ENCODE peak calls at places on chromosomes 3 and 15, in eight cellular contexts. X, W, T, U, P, R, G and Q are unnamed samples. For H3K27me3, the result is how much of the 10 kb centered on the place peaks cover.

GRCh38 chr15:62142736-62143135 is 22.3 kb downstream of the C2CD4B start:
- DNase-seq in R (no peak), X (no peak), W (no peak), P (no peak), U (no peak), T (no peak), G (no peak), Q (no peak)

GRCh38 chr3:120497318-120497717 is 46.5 kb upstream of the FSTL1 start:
- DNase-seq in W (no peak), T (no peak), U (no peak), X (no peak), P (no peak), R (peak), G (no peak), Q (peak)

GRCh38 chr3:4588410-4588809 is 95.3 kb downstream of the ITPR1 start:
- DNase-seq in G (no peak), X (no peak), R (peak), U (no peak), P (no peak), T (no peak), W (no peak), Q (no peak)

GRCh38 chr3:172244011-172244410 is 204.2 kb downstream of the GHSR start:
- DNase-seq in T (no peak), P (no peak), G (no peak), U (no peak), R (no peak), W (no peak), X (no peak), Q (no peak)

GRCh38 chr3:73680696-73681095 is 56.0 kb upstream of the PDZRN3 start:
- DNase-seq in T (no peak), X (no peak), P (no peak), W (no peak), U (no peak), R (no peak), G (no peak), Q (no peak)

GRCh38 chr3:54663558-54664114 is 264.2 kb downstream of the LRTM1 start:
- DNase-seq in U (no peak), P (no peak), G (no peak), W (no peak), X (no peak), R (no peak), T (no peak), Q (no peak)

GRCh38 chr3:11530153-11530721 is 113.5 kb downstream of the VGLL4 start:
- DNase-seq in X (peak), P (no peak), U (no peak), G (peak), R (peak), T (no peak), W (no peak), Q (peak)

GRCh38 chr3:67083277-67083676 is 85.2 kb downstream of the KBTBD8 start:
- DNase-seq in G (no peak), P (no peak), R (peak), U (no peak), X (no peak), T (no peak), W (no peak), Q (no peak)

GRCh38 chr15:66497502-66498455 is at the start of gene SNAPC5:
- DNase-seq in T (peak), W (peak), X (peak), P (peak), G (peak), U (peak), R (peak), Q (peak)

GRCh38 chr3:195900426-195901355 is 7.7 kb downstream of the TNK2 start:
- DNase-seq in X (no peak), U (no peak), R (peak), W (no peak), T (no peak), G (peak), P (no peak), Q (no peak)

GRCh38 chr15:29925227-29926082 is 103.2 kb upstream of the TJP1 start:
- DNase-seq in T (no peak), G (peak), U (peak), R (peak), W (no peak), P (peak), X (peak), Q (no peak)

GRCh38 chr15:78162038-78162437 is 12.9 kb downstream of the IDH3A start:
- DNase-seq in P (no peak), W (no peak), R (no peak), G (no peak), X (no peak), T (no peak), U (no peak), Q (no peak)

GRCh38 chr3:140552898-140553297 is 125.0 kb upstream of the TRIM42 start:
- DNase-seq in P (no peak), U (no peak), X (no peak), T (no peak), W (no peak), R (no peak), G (peak), Q (no peak)

GRCh38 chr3:52352566-52352965 is 36.4 kb downstream of the DNAH1 start:
- DNase-seq in X (no peak), W (no peak), P (no peak), R (no peak), U (no peak), T (no peak), G (peak), Q (no peak)

GRCh38 chr3:182392182-182392917 is 401.0 kb upstream of the ATP11B start:
- DNase-seq in P (no peak), R (no peak), W (no peak), X (no peak), U (no peak), T (no peak), G (no peak), Q (no peak)

GRCh38 chr3:56725175-56725574 is 42.1 kb upstream of the TASOR start:
- DNase-seq in R (no peak), G (no peak), W (no peak), T (no peak), U (no peak), X (no peak), P (no peak), Q (no peak)

GRCh38 chr3:145490088-145491055 is 670.6 kb downstream of the PLOD2 start:
- DNase-seq in T (no peak), X (no peak), R (no peak), P (no peak), W (no peak), G (peak), U (no peak), Q (no peak)

GRCh38 chr15:67096536-67097294 is 31.3 kb downstream of the SMAD3 start:
- DNase-seq in P (no peak), W (no peak), R (no peak), T (no peak), U (no peak), X (no peak), G (no peak), Q (no peak)

GRCh38 chr3:40741729-40742128 is 217.0 kb downstream of the ZNF621 start:
- DNase-seq in P (no peak), U (no peak), R (no peak), W (no peak), G (peak), X (no peak), T (no peak), Q (no peak)

GRCh38 chr15:52799145-52799811 is 9.1 kb upstream of the ONECUT1 start:
- DNase-seq in U (no peak), W (no peak), G (no peak), X (no peak), R (no peak), T (no peak), P (no peak), Q (no peak)

GRCh38 chr15:52802110-52802509 is 12.0 kb upstream of the ONECUT1 start:
- DNase-seq in G (no peak), W (no peak), R (no peak), U (no peak), X (no peak), T (no peak), P (no peak), Q (no peak)

GRCh38 chr15:52801748-52802085 is 11.6 kb upstream of the ONECUT1 start:
- DNase-seq in U (no peak), R (no peak), X (no peak), G (no peak), T (no peak), P (no peak), W (no peak), Q (no peak)

GRCh38 chr15:52798529-52799101 is 8.5 kb upstream of the ONECUT1 start:
- DNase-seq in U (no peak), T (no peak), G (no peak), W (no peak), P (no peak), R (no peak), X (no peak), Q (no peak)

DNA sequence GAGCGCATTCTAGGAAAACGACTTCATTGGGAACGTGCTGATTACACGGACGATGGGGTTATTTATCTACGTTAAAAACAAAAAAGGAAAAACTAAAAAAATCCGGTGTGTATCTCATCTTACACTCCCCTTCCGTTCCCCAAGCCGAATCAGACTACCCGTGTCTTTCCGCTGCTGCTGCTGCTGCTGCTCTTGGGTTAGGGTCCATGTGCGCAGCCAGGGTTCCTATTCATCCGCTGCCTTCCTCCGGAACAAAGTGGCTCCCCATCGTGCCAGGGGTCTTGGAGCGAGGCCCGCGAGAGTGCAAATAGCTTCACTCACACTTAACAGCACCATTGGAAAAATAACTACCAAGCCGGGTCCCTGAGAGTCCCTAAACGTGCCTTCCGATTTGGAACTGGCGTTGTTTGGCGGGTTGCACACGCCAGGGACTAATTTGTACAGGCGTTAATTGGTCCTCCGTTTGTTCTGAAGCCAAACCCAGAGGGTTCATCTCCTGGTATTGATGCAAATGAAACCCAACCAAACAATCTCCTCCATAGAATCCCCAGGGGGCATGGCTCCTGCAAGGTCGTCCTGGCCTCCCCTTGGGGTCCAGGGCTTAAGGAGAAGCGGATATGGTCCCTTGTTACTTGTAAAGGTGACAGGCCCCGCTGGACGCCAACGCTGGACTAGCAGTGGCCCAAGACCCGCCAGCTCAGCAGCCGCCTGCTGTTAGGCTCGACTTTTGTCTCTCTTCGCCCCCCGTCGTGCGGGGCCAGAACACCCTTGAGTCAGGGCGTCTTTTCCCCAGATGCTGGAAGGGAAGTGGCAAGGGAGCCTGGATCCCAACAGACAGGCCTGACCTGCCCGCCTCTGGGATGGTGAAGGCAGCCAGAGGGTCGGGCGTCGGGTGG is 11.0 kb upstream of the ONECUT1 start:
- DNase-seq in T (no peak), G (no peak), P (no peak), R (no peak), W (no peak), U (no peak), X (no peak), Q (no peak)
- H3K27me3 ChIP-seq in T (under half), G (half or more), P (under half), R (half or more), W (half or more), U (under half), X (half or more), Q (half or more)

DNA sequence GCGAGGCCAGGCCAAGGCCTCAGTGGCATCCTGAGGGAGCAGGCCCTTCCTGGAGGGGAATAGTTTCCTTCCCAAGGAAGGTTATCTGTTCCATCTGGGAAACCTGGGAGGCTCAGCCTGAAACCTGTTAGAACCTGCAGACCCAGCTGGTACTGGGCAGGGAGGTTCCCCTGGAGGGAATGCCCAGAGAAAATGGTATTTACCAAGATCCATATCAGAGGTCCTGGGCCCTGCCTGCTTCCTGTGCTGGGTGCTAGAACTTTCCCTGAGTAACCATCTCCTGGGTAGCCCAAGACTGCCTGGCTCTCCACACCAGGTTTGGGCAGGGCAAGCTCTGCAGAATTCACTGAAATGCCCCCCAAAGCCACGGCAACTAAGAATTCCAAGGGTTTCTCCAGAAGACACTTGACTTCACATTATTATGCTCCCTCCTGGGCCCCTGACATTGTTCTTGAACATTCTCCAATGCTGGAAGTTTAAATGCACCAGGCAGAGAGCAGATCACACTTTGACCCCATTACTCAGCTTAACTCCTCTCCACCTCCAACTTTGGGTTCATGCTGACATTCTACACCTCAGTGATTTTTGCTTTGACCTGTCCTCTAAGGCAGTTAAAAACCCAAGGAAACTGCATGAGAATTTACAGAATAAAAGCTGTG is 2.0 kb downstream of the CA12 start:
- DNase-seq in T (no peak), W (no peak), X (no peak), P (no peak), U (no peak), R (no peak), G (no peak), Q (no peak)
- H3K27me3 ChIP-seq in T (under half), W (under half), X (under half), P (under half), U (under half), R (under half), G (under half), Q (under half)

GRCh38 chr15:89486726-89487050 is 9.7 kb downstream of the RHCG start:
- DNase-seq in U (no peak), G (no peak), P (no peak), R (no peak), X (no peak), W (no peak), T (no peak), Q (no peak)
- H3K27me3 ChIP-seq in U (under half), G (under half), P (under half), R (under half), X (half or more), W (under half), T (under half), Q (under half)

GRCh38 chr15:40279437-40280141 is 3.3 kb downstream of the ANKRD63 start:
- DNase-seq in W (peak), G (peak), X (peak), P (peak), U (peak), T (no peak), R (peak), Q (no peak)
- H3K27me3 ChIP-seq in W (under half), G (half or more), X (under half), P (under half), U (under half), T (under half), R (half or more), Q (under half)